ENCODE peak calls at places on chromosomes 6 and 20, in seven cellular contexts. A is SHP77; J is dermis microvascular lymphatic vessel endothelial cell; S is stimulated activated CD4-positive, alpha-beta T cell treated with anti-CD3 and anti-CD28 coated beads, Interleukin-15, amount 100 ng/mL, for 1 hour; G is T-helper 1 cell; K is GM23338; X is GM13977. B is an unnamed sample.

GRCh38 chr20:34364013-34364382 is 925 bp downstream of the ITCH start:
- DNase-seq in A (no peak), J (peak), S (no peak), G (no peak), K (no peak), X (no peak), B (no peak)

GRCh38 chr6:138098306-138098705 is 8.9 kb downstream of the PERP start:
- DNase-seq in A (no peak), J (no peak), S (no peak), G (no peak), K (no peak), X (no peak), B (no peak)

GRCh38 chr20:63568986-63569949 is 4.8 kb downstream of the HELZ2 start:
- DNase-seq in A (peak), J (no peak), S (no peak), G (no peak), K (no peak), X (no peak), B (peak)

GRCh38 chr6:118537579-118537978 is 10.5 kb upstream of the PLN start:
- DNase-seq in A (no peak), J (no peak), S (no peak), G (no peak), K (no peak), X (no peak), B (no peak)

GRCh38 chr20:47319517-47320252 is 36.8 kb downstream of the ZMYND8 start:
- DNase-seq in A (no peak), J (peak), S (no peak), G (no peak), K (peak), X (no peak), B (no peak)

GRCh38 chr6:11122380-11122779 is 10.9 kb upstream of the ERVFRD-1 start:
- DNase-seq in A (no peak), J (no peak), S (no peak), G (no peak), K (no peak), X (no peak), B (no peak)

GRCh38 chr6:7579850-7580249 is 10.1 kb upstream of the SNRNP48 start:
- DNase-seq in A (no peak), J (no peak), S (no peak), G (no peak), K (no peak), X (no peak), B (no peak)

GRCh38 chr20:5612476-5613291 is 137.5 kb upstream of the SHLD1 start:
- DNase-seq in A (no peak), J (no peak), S (no peak), G (no peak), K (no peak), X (no peak), B (no peak)

GRCh38 chr20:49380245-49380875 is 102.1 kb downstream of the KCNB1 start:
- DNase-seq in A (no peak), J (no peak), S (no peak), G (no peak), K (peak), X (no peak), B (peak)

GRCh38 chr6:5112065-5112799 is 27.1 kb downstream of the PPP1R3G start:
- DNase-seq in A (no peak), J (no peak), S (no peak), G (no peak), K (no peak), X (no peak), B (no peak)

GRCh38 chr6:4670824-4671409 is 105.3 kb upstream of the CDYL start:
- DNase-seq in A (no peak), J (no peak), S (no peak), G (no peak), K (no peak), X (no peak), B (no peak)

GRCh38 chr20:38623061-38623460 is 21.5 kb downstream of the ARHGAP40 start:
- DNase-seq in A (no peak), J (no peak), S (no peak), G (no peak), K (no peak), X (no peak), B (no peak)

GRCh38 chr6:37822851-37823682 is 3.5 kb downstream of the ZFAND3 start:
- DNase-seq in A (no peak), J (no peak), S (no peak), G (no peak), K (peak), X (no peak), B (no peak)

GRCh38 chr6:36319436-36319762 is 17.3 kb downstream of the BNIP5 start:
- DNase-seq in A (peak), J (no peak), S (no peak), G (no peak), K (no peak), X (no peak), B (no peak)

GRCh38 chr6:100493206-100493888 is 28.6 kb upstream of the SIM1 start:
- DNase-seq in A (no peak), J (no peak), S (no peak), G (no peak), K (peak), X (no peak), B (no peak)

GRCh38 chr6:136831873-136832562 is 9.6 kb downstream of the PEX7 start:
- DNase-seq in A (no peak), J (no peak), S (no peak), G (no peak), K (no peak), X (no peak), B (no peak)

GRCh38 chr6:46773201-46773855 is 19.9 kb upstream of the MEP1A start:
- DNase-seq in A (no peak), J (no peak), S (no peak), G (no peak), K (no peak), X (no peak), B (no peak)

GRCh38 chr6:42045538-42046460 is 4.5 kb upstream of the TAF8 start:
- DNase-seq in A (no peak), J (no peak), S (peak), G (peak), K (peak), X (no peak), B (peak)

GRCh38 chr20:48903705-48904104 is 17.8 kb upstream of the ARFGEF2 start:
- DNase-seq in A (no peak), J (no peak), S (no peak), G (no peak), K (no peak), X (no peak), B (no peak)

GRCh38 chr6:44626608-44627007 is 239.1 kb downstream of the CDC5L start:
- DNase-seq in A (no peak), J (no peak), S (no peak), G (no peak), K (no peak), X (no peak), B (no peak)

GRCh38 chr6:25172819-25173218 is 106.4 kb upstream of the CARMIL1 start:
- DNase-seq in A (no peak), J (no peak), S (no peak), G (no peak), K (peak), X (no peak), B (no peak)

GRCh38 chr6:142545147-142545546 is 243.3 kb downstream of the ADGRG6 start:
- DNase-seq in A (no peak), J (no peak), S (no peak), G (no peak), K (no peak), X (no peak), B (no peak)

GRCh38 chr6:68497927-68498326 is 137.2 kb upstream of the ADGRB3 start:
- DNase-seq in A (no peak), J (no peak), S (no peak), G (no peak), K (no peak), X (no peak), B (no peak)

GRCh38 chr6:37862992-37863391 is 43.5 kb downstream of the ZFAND3 start:
- DNase-seq in A (no peak), J (no peak), S (no peak), G (no peak), K (no peak), X (no peak), B (no peak)

GRCh38 chr6:159149641-159150040 is 19.6 kb upstream of the FNDC1 start:
- DNase-seq in A (no peak), J (no peak), S (no peak), G (no peak), K (no peak), X (no peak), B (no peak)

GRCh38 chr6:115932481-115932880 is 128.2 kb downstream of the FRK start:
- DNase-seq in A (peak), J (no peak), S (no peak), G (no peak), K (no peak), X (no peak), B (peak)

GRCh38 chr6:46221221-46221793 is 50.5 kb upstream of the ENPP5 start:
- DNase-seq in A (peak), J (peak), S (no peak), G (no peak), K (peak), X (peak), B (peak)

GRCh38 chr6:42338573-42339218 is 113.0 kb downstream of the TRERF1 start:
- DNase-seq in A (no peak), J (no peak), S (no peak), G (no peak), K (no peak), X (no peak), B (no peak)

GRCh38 chr6:11766056-11766455 is 12.5 kb downstream of the ADTRP start:
- DNase-seq in A (no peak), J (no peak), S (no peak), G (no peak), K (peak), X (no peak), B (no peak)